ENCODE peak calls at places on chromosomes 16 and 17, in four cellular contexts. One of them, this sample, is unnamed.

GRCh38 chr16:73057369-73058210 is 9.7 kb upstream of the ZFHX3 start:
- DNase-seq in heart left ventricle: peak; percentile 40
- DNase-seq in tibial artery: peak; percentile 67
- DNase-seq in IMR-90: no peak
- DNase-seq in this sample: no peak

GRCh38 chr16:46621902-46622676 is 910 bp upstream of the SHCBP1 start:
- DNase-seq in heart left ventricle: no peak
- DNase-seq in tibial artery: no peak
- DNase-seq in IMR-90: no peak
- DNase-seq in this sample: no peak

GRCh38 chr16:8959921-8960787 is 3.6 kb downstream of the USP7 start:
- DNase-seq in heart left ventricle: no peak
- DNase-seq in tibial artery: peak; percentile 48
- DNase-seq in IMR-90: peak; percentile 37
- DNase-seq in this sample: no peak

GRCh38 chr16:30923554-30924085 is at the start of gene FBXL19:
- DNase-seq in heart left ventricle: peak; percentile 58
- DNase-seq in tibial artery: peak; percentile 77
- DNase-seq in IMR-90: no peak
- DNase-seq in this sample: peak; percentile 85

GRCh38 chr17:75313941-75314550 is 24.8 kb upstream of the SLC25A19 start:
- DNase-seq in heart left ventricle: no peak
- DNase-seq in tibial artery: no peak
- DNase-seq in IMR-90: peak; percentile 20
- DNase-seq in this sample: no peak

GRCh38 chr17:79624658-79625478 is 14.0 kb upstream of the RBFOX3 start:
- DNase-seq in heart left ventricle: no peak
- DNase-seq in tibial artery: peak; percentile 35
- DNase-seq in IMR-90: no peak
- DNase-seq in this sample: peak; percentile 50

GRCh38 chr16:89193021-89193575 is 7.2 kb downstream of the SLC22A31 start:
- DNase-seq in heart left ventricle: no peak
- DNase-seq in tibial artery: no peak
- DNase-seq in IMR-90: peak; percentile 86
- DNase-seq in this sample: peak; percentile 78

GRCh38 chr17:30838187-30838807 is 6.5 kb downstream of the ATAD5 start:
- DNase-seq in heart left ventricle: no peak
- DNase-seq in tibial artery: no peak
- DNase-seq in IMR-90: no peak
- DNase-seq in this sample: no peak

GRCh38 chr16:69005641-69006355 is 99.7 kb upstream of the HAS3 start:
- DNase-seq in heart left ventricle: no peak
- DNase-seq in tibial artery: no peak
- DNase-seq in IMR-90: no peak
- DNase-seq in this sample: no peak

GRCh38 chr17:15377608-15378007 is 36.2 kb upstream of the TEKT3 start:
- DNase-seq in heart left ventricle: no peak
- DNase-seq in tibial artery: no peak
- DNase-seq in IMR-90: peak; percentile 54
- DNase-seq in this sample: no peak

GRCh38 chr16:29806096-29806579 is at the start of gene MAZ:
- DNase-seq in heart left ventricle: no peak
- DNase-seq in tibial artery: no peak
- DNase-seq in IMR-90: peak; percentile 91
- DNase-seq in this sample: no peak

GRCh38 chr17:9120471-9120870 is 99.2 kb downstream of the NTN1 start:
- DNase-seq in heart left ventricle: no peak
- DNase-seq in tibial artery: peak; percentile 61
- DNase-seq in IMR-90: no peak
- DNase-seq in this sample: no peak

GRCh38 chr17:9123594-9124553 is 102.6 kb downstream of the NTN1 start:
- DNase-seq in heart left ventricle: no peak
- DNase-seq in tibial artery: peak; percentile 70
- DNase-seq in IMR-90: no peak
- DNase-seq in this sample: no peak

GRCh38 chr17:9124554-9124935 is 103.2 kb downstream of the NTN1 start:
- DNase-seq in heart left ventricle: no peak
- DNase-seq in tibial artery: no peak
- DNase-seq in IMR-90: no peak
- DNase-seq in this sample: no peak

GRCh38 chr17:9116861-9117568 is 95.7 kb downstream of the NTN1 start:
- DNase-seq in heart left ventricle: no peak
- DNase-seq in tibial artery: peak; percentile 60
- DNase-seq in IMR-90: no peak
- DNase-seq in this sample: no peak

DNA sequence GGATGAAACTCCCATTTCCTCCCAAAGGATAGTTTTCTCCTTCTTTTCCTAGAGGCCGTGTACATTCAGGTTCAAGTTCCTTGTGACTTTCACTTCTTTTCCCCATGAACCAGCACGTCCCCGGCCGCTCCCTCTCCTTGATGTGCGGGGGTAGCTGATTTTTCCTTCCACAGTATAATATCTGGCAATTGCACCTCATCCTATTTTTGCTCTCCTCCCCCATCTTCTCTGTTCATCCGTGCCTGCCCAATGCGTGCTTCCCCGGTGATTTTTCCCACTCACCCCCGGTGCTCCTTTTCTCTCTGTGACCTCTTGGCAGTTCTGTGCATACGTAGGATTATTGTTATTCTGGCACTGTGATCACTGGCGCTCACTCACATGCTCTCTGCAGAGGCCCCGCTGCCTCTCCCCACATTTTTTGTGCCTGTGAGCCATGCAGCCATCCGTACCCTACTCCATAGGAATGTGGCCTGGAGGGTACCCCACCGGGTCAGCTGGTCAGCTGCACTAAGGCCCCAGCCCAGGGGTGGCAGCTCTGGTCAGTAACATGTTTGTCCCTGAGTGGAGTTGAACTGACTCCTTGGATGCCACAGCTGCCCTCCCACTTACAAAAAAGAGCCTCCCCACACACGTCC is 100.0 kb downstream of the NTN1 start:
- DNase-seq in heart left ventricle: no peak
- DNase-seq in tibial artery: peak; percentile 49
- DNase-seq in IMR-90: no peak
- DNase-seq in this sample: no peak
- H3K27ac ChIP-seq in heart left ventricle: no peak overlapping the region
- H3K27ac ChIP-seq in tibial artery: peak overlapping the region; percentile 31
- H3K27ac ChIP-seq in IMR-90: no peak overlapping the region
- H3K27ac ChIP-seq in this sample: no peak overlapping the region

GRCh38 chr17:40498281-40499084 is 2.9 kb downstream of the TNS4 start:
- DNase-seq in heart left ventricle: no peak
- DNase-seq in tibial artery: no peak
- DNase-seq in IMR-90: no peak
- DNase-seq in this sample: no peak
- H3K4me3 ChIP-seq in heart left ventricle: no peak overlapping the region
- H3K4me3 ChIP-seq in tibial artery: no peak overlapping the region
- H3K4me3 ChIP-seq in IMR-90: no peak overlapping the region
- H3K4me3 ChIP-seq in this sample: no peak overlapping the region

DNA sequence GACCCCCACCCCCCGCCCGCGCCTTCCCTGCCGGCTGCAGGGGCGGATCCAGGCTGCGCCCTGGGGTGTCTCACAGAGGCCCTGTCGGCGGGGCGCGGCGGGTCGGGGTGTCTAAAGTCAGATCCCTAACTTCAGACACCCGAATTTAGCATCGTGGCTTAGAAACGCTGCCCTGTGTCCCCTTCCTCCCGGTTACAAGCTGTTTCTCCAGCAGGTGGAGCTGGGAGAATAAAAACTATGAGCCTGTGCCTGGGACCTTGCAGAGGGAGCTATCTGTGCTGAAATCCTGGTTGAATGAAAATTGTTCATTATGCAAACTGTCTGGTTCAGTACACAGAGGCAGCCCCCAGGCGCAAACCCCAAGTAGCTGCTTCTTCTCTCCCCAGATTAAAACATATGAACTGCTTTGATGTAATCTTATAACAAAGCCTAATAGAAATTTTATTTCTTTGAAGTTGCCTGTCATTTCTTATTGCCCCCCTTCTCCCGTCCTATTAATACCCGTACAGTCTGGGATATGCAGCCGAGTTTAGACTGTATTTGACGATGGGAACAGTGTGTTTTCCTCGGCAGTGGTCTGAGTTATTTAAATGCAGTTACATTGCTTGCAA is 79.0 kb downstream of the RPA1 start:
- DNase-seq in heart left ventricle: peak; percentile 65
- DNase-seq in tibial artery: peak; percentile 76
- DNase-seq in IMR-90: peak; percentile 73
- DNase-seq in this sample: no peak
- TF ChIP-seq CTCF in heart left ventricle: peak; percentile 76
- TF ChIP-seq CTCF in tibial artery: peak; percentile 73
- TF ChIP-seq CTCF in IMR-90: peak; percentile 83
- TF ChIP-seq CTCF in this sample: peak; percentile 41

GRCh38 chr17:42387663-42388380 is 420 bp downstream of the STAT3 start:
- DNase-seq in heart left ventricle: no peak
- DNase-seq in tibial artery: peak; percentile 80
- DNase-seq in IMR-90: no peak
- DNase-seq in this sample: peak; percentile 83
- H3K27ac ChIP-seq in heart left ventricle: peak overlapping the region; percentile 97
- H3K27ac ChIP-seq in tibial artery: peak overlapping the region; percentile 98
- H3K27ac ChIP-seq in IMR-90: peak overlapping the region; percentile 92
- H3K27ac ChIP-seq in this sample: peak overlapping the region; percentile 100

This sample was measured in coronary artery.